ENCODE peak calls at places on chromosomes 11 and 22, in five cellular contexts. One of them, this sample, is unnamed.

GRCh38 chr11:109073032-109073822 is 348.8 kb upstream of the C11orf87 start:
- DNase-seq in stimulated activated CD4-positive, alpha-beta T cell treated with anti-CD3 and anti-CD28 coated beads, Interleukin-12 subunit alpha, Interleukin-12 subunit beta, amount 100 ng/mL, for 24 hours: no peak
- DNase-seq in EH: no peak
- DNase-seq in HTR-8/SVneo: no peak
- DNase-seq in DMS79 treated with DMSO at 0.1 percent for 48 hours: no peak
- DNase-seq in this sample: no peak

GRCh38 chr11:126890561-126890960 is 110.0 kb downstream of the KIRREL3 start:
- DNase-seq in stimulated activated CD4-positive, alpha-beta T cell treated with anti-CD3 and anti-CD28 coated beads, Interleukin-12 subunit alpha, Interleukin-12 subunit beta, amount 100 ng/mL, for 24 hours: no peak
- DNase-seq in EH: no peak
- DNase-seq in HTR-8/SVneo: no peak
- DNase-seq in DMS79 treated with DMSO at 0.1 percent for 48 hours: no peak
- DNase-seq in this sample: no peak

GRCh38 chr11:35166369-35167360 is 27.7 kb downstream of the CD44 start:
- DNase-seq in stimulated activated CD4-positive, alpha-beta T cell treated with anti-CD3 and anti-CD28 coated beads, Interleukin-12 subunit alpha, Interleukin-12 subunit beta, amount 100 ng/mL, for 24 hours: no peak
- DNase-seq in EH: peak
- DNase-seq in HTR-8/SVneo: peak
- DNase-seq in DMS79 treated with DMSO at 0.1 percent for 48 hours: no peak
- DNase-seq in this sample: peak

GRCh38 chr11:120182357-120182756 is 28.5 kb upstream of the OAF start:
- DNase-seq in stimulated activated CD4-positive, alpha-beta T cell treated with anti-CD3 and anti-CD28 coated beads, Interleukin-12 subunit alpha, Interleukin-12 subunit beta, amount 100 ng/mL, for 24 hours: no peak
- DNase-seq in EH: no peak
- DNase-seq in HTR-8/SVneo: no peak
- DNase-seq in DMS79 treated with DMSO at 0.1 percent for 48 hours: no peak
- DNase-seq in this sample: peak

GRCh38 chr22:20968281-20968977 is 1.4 kb downstream of the AIFM3 start:
- DNase-seq in stimulated activated CD4-positive, alpha-beta T cell treated with anti-CD3 and anti-CD28 coated beads, Interleukin-12 subunit alpha, Interleukin-12 subunit beta, amount 100 ng/mL, for 24 hours: no peak
- DNase-seq in EH: no peak
- DNase-seq in HTR-8/SVneo: no peak
- DNase-seq in DMS79 treated with DMSO at 0.1 percent for 48 hours: no peak
- DNase-seq in this sample: no peak

GRCh38 chr11:83865636-83866461 is 579.7 kb upstream of the CCDC90B start:
- DNase-seq in stimulated activated CD4-positive, alpha-beta T cell treated with anti-CD3 and anti-CD28 coated beads, Interleukin-12 subunit alpha, Interleukin-12 subunit beta, amount 100 ng/mL, for 24 hours: no peak
- DNase-seq in EH: peak
- DNase-seq in HTR-8/SVneo: no peak
- DNase-seq in DMS79 treated with DMSO at 0.1 percent for 48 hours: no peak
- DNase-seq in this sample: peak

GRCh38 chr11:88320149-88320559 is 17.4 kb downstream of the CTSC start:
- DNase-seq in stimulated activated CD4-positive, alpha-beta T cell treated with anti-CD3 and anti-CD28 coated beads, Interleukin-12 subunit alpha, Interleukin-12 subunit beta, amount 100 ng/mL, for 24 hours: no peak
- DNase-seq in EH: peak
- DNase-seq in HTR-8/SVneo: peak
- DNase-seq in DMS79 treated with DMSO at 0.1 percent for 48 hours: no peak
- DNase-seq in this sample: peak

GRCh38 chr11:8285796-8286195 is 22.1 kb upstream of the LMO1 start:
- DNase-seq in stimulated activated CD4-positive, alpha-beta T cell treated with anti-CD3 and anti-CD28 coated beads, Interleukin-12 subunit alpha, Interleukin-12 subunit beta, amount 100 ng/mL, for 24 hours: no peak
- DNase-seq in EH: no peak
- DNase-seq in HTR-8/SVneo: no peak
- DNase-seq in DMS79 treated with DMSO at 0.1 percent for 48 hours: no peak
- DNase-seq in this sample: no peak

GRCh38 chr11:121743285-121743684 is 290.5 kb upstream of the SORL1-AS1 start:
- DNase-seq in stimulated activated CD4-positive, alpha-beta T cell treated with anti-CD3 and anti-CD28 coated beads, Interleukin-12 subunit alpha, Interleukin-12 subunit beta, amount 100 ng/mL, for 24 hours: no peak
- DNase-seq in EH: no peak
- DNase-seq in HTR-8/SVneo: no peak
- DNase-seq in DMS79 treated with DMSO at 0.1 percent for 48 hours: no peak
- DNase-seq in this sample: no peak

This sample was measured in renal cortical epithelial cell.